ENCODE peak calls at places on chromosomes 12 and 14, in nine cellular contexts. One of them, this sample, is unnamed.

GRCh38 chr14:29937116-29937515 is 9.5 kb upstream of the PRKD1 start:
- DNase-seq in RWPE1: peak
- DNase-seq in OCI-LY7: no peak
- DNase-seq in lower lobe of right lung: no peak
- DNase-seq in brain microvascular endothelial cell: no peak
- DNase-seq in body of pancreas: no peak
- DNase-seq in adrenal gland: no peak
- DNase-seq in A549: peak
- DNase-seq in dorsolateral prefrontal cortex: no peak
- DNase-seq in this sample: no peak

GRCh38 chr14:23406725-23407355 is 1.2 kb downstream of the MYH6 start:
- DNase-seq in RWPE1: no peak
- DNase-seq in OCI-LY7: no peak
- DNase-seq in lower lobe of right lung: no peak
- DNase-seq in brain microvascular endothelial cell: no peak
- DNase-seq in body of pancreas: no peak
- DNase-seq in adrenal gland: no peak
- DNase-seq in A549: no peak
- DNase-seq in dorsolateral prefrontal cortex: no peak
- DNase-seq in this sample: no peak

GRCh38 chr12:6839482-6840201 is 1.1 kb upstream of the GNB3 start:
- DNase-seq in RWPE1: no peak
- DNase-seq in OCI-LY7: peak
- DNase-seq in lower lobe of right lung: no peak
- DNase-seq in brain microvascular endothelial cell: no peak
- DNase-seq in body of pancreas: no peak
- DNase-seq in adrenal gland: no peak
- DNase-seq in A549: no peak
- DNase-seq in dorsolateral prefrontal cortex: no peak
- DNase-seq in this sample: no peak

GRCh38 chr14:99572173-99572999 is 31.6 kb downstream of the CCDC85C start:
- DNase-seq in RWPE1: no peak
- DNase-seq in OCI-LY7: no peak
- DNase-seq in lower lobe of right lung: no peak
- DNase-seq in brain microvascular endothelial cell: no peak
- DNase-seq in body of pancreas: peak
- DNase-seq in adrenal gland: peak
- DNase-seq in A549: no peak
- DNase-seq in dorsolateral prefrontal cortex: no peak
- DNase-seq in this sample: no peak

GRCh38 chr14:60485057-60485599 is 735 bp downstream of the C14orf39 start:
- DNase-seq in RWPE1: no peak
- DNase-seq in OCI-LY7: no peak
- DNase-seq in lower lobe of right lung: no peak
- DNase-seq in brain microvascular endothelial cell: no peak
- DNase-seq in body of pancreas: no peak
- DNase-seq in adrenal gland: no peak
- DNase-seq in A549: no peak
- DNase-seq in dorsolateral prefrontal cortex: no peak
- DNase-seq in this sample: no peak

GRCh38 chr12:102824218-102824835 is 92.7 kb downstream of the PAH start:
- DNase-seq in RWPE1: peak
- DNase-seq in OCI-LY7: no peak
- DNase-seq in lower lobe of right lung: peak
- DNase-seq in brain microvascular endothelial cell: peak
- DNase-seq in body of pancreas: peak
- DNase-seq in adrenal gland: peak
- DNase-seq in A549: peak
- DNase-seq in dorsolateral prefrontal cortex: no peak
- DNase-seq in this sample: no peak

GRCh38 chr12:46269429-46270241 is 792 bp upstream of the SLC38A1 start:
- DNase-seq in RWPE1: peak
- DNase-seq in OCI-LY7: peak
- DNase-seq in lower lobe of right lung: no peak
- DNase-seq in brain microvascular endothelial cell: no peak
- DNase-seq in body of pancreas: no peak
- DNase-seq in adrenal gland: no peak
- DNase-seq in A549: no peak
- DNase-seq in dorsolateral prefrontal cortex: no peak
- DNase-seq in this sample: no peak

GRCh38 chr14:88547386-88547780 is 7.4 kb downstream of the PTPN21 start:
- DNase-seq in RWPE1: no peak
- DNase-seq in OCI-LY7: no peak
- DNase-seq in lower lobe of right lung: no peak
- DNase-seq in brain microvascular endothelial cell: no peak
- DNase-seq in body of pancreas: no peak
- DNase-seq in adrenal gland: no peak
- DNase-seq in A549: no peak
- DNase-seq in dorsolateral prefrontal cortex: no peak
- DNase-seq in this sample: no peak

GRCh38 chr12:114744696-114745095 is 60.7 kb upstream of the TBX3 start:
- DNase-seq in RWPE1: no peak
- DNase-seq in OCI-LY7: no peak
- DNase-seq in lower lobe of right lung: no peak
- DNase-seq in brain microvascular endothelial cell: no peak
- DNase-seq in body of pancreas: no peak
- DNase-seq in adrenal gland: no peak
- DNase-seq in A549: no peak
- DNase-seq in dorsolateral prefrontal cortex: no peak
- DNase-seq in this sample: no peak

GRCh38 chr12:49645151-49646039 is 22.0 kb downstream of the PRPF40B start:
- DNase-seq in RWPE1: no peak
- DNase-seq in OCI-LY7: no peak
- DNase-seq in lower lobe of right lung: no peak
- DNase-seq in brain microvascular endothelial cell: no peak
- DNase-seq in body of pancreas: no peak
- DNase-seq in adrenal gland: no peak
- DNase-seq in A549: no peak
- DNase-seq in dorsolateral prefrontal cortex: no peak
- DNase-seq in this sample: no peak

GRCh38 chr14:76995279-76996035 is 33.1 kb downstream of the IRF2BPL start:
- DNase-seq in RWPE1: no peak
- DNase-seq in OCI-LY7: no peak
- DNase-seq in lower lobe of right lung: no peak
- DNase-seq in brain microvascular endothelial cell: no peak
- DNase-seq in body of pancreas: peak
- DNase-seq in adrenal gland: no peak
- DNase-seq in A549: no peak
- DNase-seq in dorsolateral prefrontal cortex: no peak
- DNase-seq in this sample: peak

GRCh38 chr12:122473543-122474323 is 27.0 kb downstream of the ZCCHC8 start:
- DNase-seq in RWPE1: peak
- DNase-seq in OCI-LY7: no peak
- DNase-seq in lower lobe of right lung: no peak
- DNase-seq in brain microvascular endothelial cell: peak
- DNase-seq in body of pancreas: no peak
- DNase-seq in adrenal gland: no peak
- DNase-seq in A549: no peak
- DNase-seq in dorsolateral prefrontal cortex: no peak
- DNase-seq in this sample: no peak

GRCh38 chr12:105433804-105434203 is 103.3 kb downstream of the C12orf75 start:
- DNase-seq in RWPE1: peak
- DNase-seq in OCI-LY7: no peak
- DNase-seq in lower lobe of right lung: no peak
- DNase-seq in brain microvascular endothelial cell: peak
- DNase-seq in body of pancreas: no peak
- DNase-seq in adrenal gland: no peak
- DNase-seq in A549: no peak
- DNase-seq in dorsolateral prefrontal cortex: no peak
- DNase-seq in this sample: no peak

GRCh38 chr14:100086361-100086760 is 21.1 kb downstream of the EVL start:
- DNase-seq in RWPE1: no peak
- DNase-seq in OCI-LY7: no peak
- DNase-seq in lower lobe of right lung: no peak
- DNase-seq in brain microvascular endothelial cell: no peak
- DNase-seq in body of pancreas: no peak
- DNase-seq in adrenal gland: no peak
- DNase-seq in A549: no peak
- DNase-seq in dorsolateral prefrontal cortex: no peak
- DNase-seq in this sample: no peak

GRCh38 chr14:98507269-98507668 is 764.7 kb downstream of the BCL11B start:
- DNase-seq in RWPE1: no peak
- DNase-seq in OCI-LY7: no peak
- DNase-seq in lower lobe of right lung: no peak
- DNase-seq in brain microvascular endothelial cell: no peak
- DNase-seq in body of pancreas: no peak
- DNase-seq in adrenal gland: no peak
- DNase-seq in A549: no peak
- DNase-seq in dorsolateral prefrontal cortex: no peak
- DNase-seq in this sample: no peak
- H3K27ac ChIP-seq in RWPE1: no peak
- H3K27ac ChIP-seq in OCI-LY7: no peak
- H3K27ac ChIP-seq in lower lobe of right lung: no peak
- H3K27ac ChIP-seq in brain microvascular endothelial cell: no peak
- H3K27ac ChIP-seq in body of pancreas: no peak
- H3K27ac ChIP-seq in adrenal gland: no peak
- H3K27ac ChIP-seq in A549: no peak
- H3K27ac ChIP-seq in dorsolateral prefrontal cortex: no peak
- H3K27ac ChIP-seq in this sample: no peak

DNA sequence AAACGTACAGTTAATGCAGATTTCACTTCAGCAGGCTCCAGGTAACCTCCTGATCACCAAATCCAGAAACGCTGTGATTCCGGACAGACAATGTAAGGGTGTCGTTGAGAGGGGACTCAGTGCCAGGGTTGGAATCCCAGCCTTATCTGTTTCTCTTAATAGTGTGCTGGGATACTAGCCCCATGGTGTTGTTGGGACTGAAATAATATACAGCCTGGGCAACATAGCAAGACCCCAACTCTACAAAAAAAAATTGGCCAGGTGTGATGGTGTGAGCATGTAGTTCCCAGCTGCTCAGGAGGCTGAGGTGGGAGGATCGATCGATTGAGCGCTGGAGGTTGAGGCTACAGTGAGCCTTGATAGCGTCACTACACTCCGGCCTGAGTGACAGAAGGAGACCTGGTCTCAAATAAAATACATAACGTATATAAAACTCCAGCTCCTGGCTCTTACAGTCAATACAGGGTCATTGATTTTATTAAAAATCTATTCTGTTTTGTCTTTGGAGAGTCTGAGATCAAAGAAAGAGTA is 1.3 kb downstream of the PEBP1 start:
- DNase-seq in RWPE1: no peak
- DNase-seq in OCI-LY7: no peak
- DNase-seq in lower lobe of right lung: no peak
- DNase-seq in brain microvascular endothelial cell: no peak
- DNase-seq in body of pancreas: no peak
- DNase-seq in adrenal gland: no peak
- DNase-seq in A549: no peak
- DNase-seq in dorsolateral prefrontal cortex: no peak
- DNase-seq in this sample: no peak
- H3K27ac ChIP-seq in RWPE1: peak
- H3K27ac ChIP-seq in OCI-LY7: no peak
- H3K27ac ChIP-seq in lower lobe of right lung: peak
- H3K27ac ChIP-seq in brain microvascular endothelial cell: peak
- H3K27ac ChIP-seq in body of pancreas: peak
- H3K27ac ChIP-seq in adrenal gland: peak
- H3K27ac ChIP-seq in A549: peak
- H3K27ac ChIP-seq in dorsolateral prefrontal cortex: peak
- H3K27ac ChIP-seq in this sample: peak

GRCh38 chr14:74289801-74290200 is 12.9 kb downstream of the ABCD4 start:
- DNase-seq in RWPE1: no peak
- DNase-seq in OCI-LY7: no peak
- DNase-seq in lower lobe of right lung: no peak
- DNase-seq in brain microvascular endothelial cell: no peak
- DNase-seq in body of pancreas: no peak
- DNase-seq in adrenal gland: no peak
- DNase-seq in A549: no peak
- DNase-seq in dorsolateral prefrontal cortex: no peak
- DNase-seq in this sample: no peak

GRCh38 chr14:74293621-74294020 is 9.1 kb downstream of the ABCD4 start:
- DNase-seq in RWPE1: no peak
- DNase-seq in OCI-LY7: no peak
- DNase-seq in lower lobe of right lung: no peak
- DNase-seq in brain microvascular endothelial cell: no peak
- DNase-seq in body of pancreas: no peak
- DNase-seq in adrenal gland: no peak
- DNase-seq in A549: no peak
- DNase-seq in dorsolateral prefrontal cortex: no peak
- DNase-seq in this sample: no peak

GRCh38 chr14:74292061-74292460 is 10.7 kb downstream of the ABCD4 start:
- DNase-seq in RWPE1: no peak
- DNase-seq in OCI-LY7: no peak
- DNase-seq in lower lobe of right lung: no peak
- DNase-seq in brain microvascular endothelial cell: no peak
- DNase-seq in body of pancreas: no peak
- DNase-seq in adrenal gland: no peak
- DNase-seq in A549: no peak
- DNase-seq in dorsolateral prefrontal cortex: no peak
- DNase-seq in this sample: no peak

GRCh38 chr14:74286736-74287135 is 16.0 kb downstream of the ABCD4 start:
- DNase-seq in RWPE1: no peak
- DNase-seq in OCI-LY7: no peak
- DNase-seq in lower lobe of right lung: no peak
- DNase-seq in brain microvascular endothelial cell: no peak
- DNase-seq in body of pancreas: no peak
- DNase-seq in adrenal gland: no peak
- DNase-seq in A549: no peak
- DNase-seq in dorsolateral prefrontal cortex: no peak
- DNase-seq in this sample: no peak

DNA sequence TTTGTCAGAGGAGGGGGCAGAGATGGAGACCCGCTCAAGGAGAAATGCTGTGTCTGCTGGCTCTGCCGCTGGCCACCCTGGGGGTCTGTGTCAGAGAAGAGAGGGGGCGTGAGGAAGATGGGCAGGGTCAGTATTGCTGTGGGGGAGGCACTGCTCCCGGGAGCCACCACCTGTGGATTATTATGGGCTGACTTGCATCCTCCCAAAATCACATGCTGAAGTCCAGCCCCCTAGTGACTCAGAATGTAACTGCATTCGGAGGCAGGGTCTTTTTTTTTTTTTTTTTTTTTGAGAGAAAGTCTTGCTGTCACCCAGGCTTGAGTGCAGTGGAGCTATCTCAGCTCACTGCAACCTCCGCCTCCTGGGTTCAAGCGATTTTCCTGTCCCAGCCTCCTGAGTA is 12.3 kb downstream of the ABCD4 start:
- DNase-seq in RWPE1: peak
- DNase-seq in OCI-LY7: peak
- DNase-seq in lower lobe of right lung: no peak
- DNase-seq in brain microvascular endothelial cell: peak
- DNase-seq in body of pancreas: no peak
- DNase-seq in adrenal gland: no peak
- DNase-seq in A549: peak
- DNase-seq in dorsolateral prefrontal cortex: no peak
- DNase-seq in this sample: no peak
- H3K27ac ChIP-seq in RWPE1: no peak
- H3K27ac ChIP-seq in OCI-LY7: no peak
- H3K27ac ChIP-seq in lower lobe of right lung: no peak
- H3K27ac ChIP-seq in brain microvascular endothelial cell: no peak
- H3K27ac ChIP-seq in body of pancreas: no peak
- H3K27ac ChIP-seq in adrenal gland: no peak
- H3K27ac ChIP-seq in A549: no peak
- H3K27ac ChIP-seq in dorsolateral prefrontal cortex: no peak
- H3K27ac ChIP-seq in this sample: no peak

GRCh38 chr12:75744607-75745256 is 233.3 kb upstream of the KRR1 start:
- DNase-seq in RWPE1: no peak
- DNase-seq in OCI-LY7: no peak
- DNase-seq in lower lobe of right lung: no peak
- DNase-seq in brain microvascular endothelial cell: no peak
- DNase-seq in body of pancreas: no peak
- DNase-seq in adrenal gland: no peak
- DNase-seq in A549: no peak
- DNase-seq in dorsolateral prefrontal cortex: no peak
- DNase-seq in this sample: no peak
- H3K27ac ChIP-seq in RWPE1: no peak
- H3K27ac ChIP-seq in OCI-LY7: no peak
- H3K27ac ChIP-seq in lower lobe of right lung: no peak
- H3K27ac ChIP-seq in brain microvascular endothelial cell: no peak
- H3K27ac ChIP-seq in body of pancreas: no peak
- H3K27ac ChIP-seq in adrenal gland: no peak
- H3K27ac ChIP-seq in A549: peak
- H3K27ac ChIP-seq in dorsolateral prefrontal cortex: no peak
- H3K27ac ChIP-seq in this sample: no peak